ENCODE peak calls at places on chromosomes 2 and 18, in four cellular contexts. X, V, T and U are unnamed samples.

GRCh38 chr18:34923911-34924310 is 117.3 kb upstream of the MAPRE2 start:
- DNase-seq in X (no peak), V (no peak), T (no peak), U (no peak)

GRCh38 chr2:160111951-160112798 is 49.8 kb upstream of the PLA2R1 start:
- DNase-seq in X (no peak), V (no peak), T (no peak), U (no peak)

GRCh38 chr2:113703404-113704299 is 52.8 kb downstream of the SLC35F5 start:
- DNase-seq in X (no peak), V (no peak), T (no peak), U (no peak)

GRCh38 chr18:79983793-79984192 is 4.6 kb downstream of the TXNL4A start:
- DNase-seq in X (no peak), V (no peak), T (no peak), U (no peak)

GRCh38 chr2:235978022-235978421 is 190.2 kb downstream of the GBX2 start:
- DNase-seq in X (no peak), V (no peak), T (no peak), U (no peak)

GRCh38 chr2:43222472-43223146 is 3.8 kb downstream of the ZFP36L2 start:
- DNase-seq in X (no peak), V (no peak), T (no peak), U (no peak)

GRCh38 chr2:62140785-62141740 is 54.9 kb upstream of the B3GNT2 start:
- DNase-seq in X (no peak), V (no peak), T (no peak), U (no peak)

GRCh38 chr2:71851094-71851755 is 296.4 kb downstream of the CYP26B1 start:
- DNase-seq in X (no peak), V (no peak), T (no peak), U (no peak)

GRCh38 chr2:212777020-212777491 is 238.5 kb upstream of the ERBB4 start:
- DNase-seq in X (no peak), V (peak; percentile 6), T (peak; percentile 6), U (no peak)

GRCh38 chr18:79523738-79524180 is 128.0 kb downstream of the NFATC1 start:
- DNase-seq in X (no peak), V (no peak), T (no peak), U (no peak)

GRCh38 chr2:231489990-231490389 is 25.7 kb upstream of the NCL start:
- DNase-seq in X (no peak), V (no peak), T (no peak), U (no peak)

GRCh38 chr2:25512707-25513106 is 160.7 kb downstream of the DTNB start:
- DNase-seq in X (no peak), V (no peak), T (no peak), U (no peak)

GRCh38 chr2:207241198-207241597 is 75.5 kb upstream of the KLF7 start:
- DNase-seq in X (no peak), V (no peak), T (no peak), U (no peak)

GRCh38 chr2:395886-396285 is 108.0 kb upstream of the ALKAL2 start:
- DNase-seq in X (no peak), V (no peak), T (no peak), U (no peak)

GRCh38 chr2:204108301-204108700 is 171.7 kb downstream of the ICOS start:
- DNase-seq in X (peak; percentile 69), V (peak; percentile 3), T (peak; percentile 11), U (no peak)

GRCh38 chr2:97706112-97706511 is 7.3 kb upstream of the ZAP70 start:
- DNase-seq in X (no peak), V (no peak), T (no peak), U (no peak)

GRCh38 chr18:9068346-9068745 is 34.2 kb upstream of the NDUFV2 start:
- DNase-seq in X (no peak), V (no peak), T (no peak), U (no peak)

GRCh38 chr2:118850901-118851268 is 3.4 kb upstream of the EN1 start:
- DNase-seq in X (no peak), V (no peak), T (no peak), U (no peak)

GRCh38 chr2:235146871-235147565 is 195.2 kb downstream of the SH3BP4 start:
- DNase-seq in X (no peak), V (no peak), T (no peak), U (no peak)

GRCh38 chr2:220674033-220674432 is 898.1 kb downstream of the EPHA4 start:
- DNase-seq in X (no peak), V (no peak), T (no peak), U (no peak)

GRCh38 chr2:102301867-102302362 is 9.4 kb upstream of the IL1RL1 start:
- DNase-seq in X (no peak), V (peak; percentile 39), T (no peak), U (peak; percentile 36)

GRCh38 chr18:46832856-46833255 is 76.0 kb upstream of the ST8SIA5 start:
- DNase-seq in X (no peak), V (no peak), T (no peak), U (no peak)

GRCh38 chr2:50491541-50492114 is 540.3 kb downstream of the NRXN1 start:
- DNase-seq in X (peak; percentile 11), V (peak; percentile 12), T (peak; percentile 16), U (peak; percentile 5)

GRCh38 chr2:213149949-213150314 is 1.5 kb downstream of the IKZF2 start:
- DNase-seq in X (no peak), V (no peak), T (no peak), U (no peak)

GRCh38 chr2:85852078-85852790 is 36.6 kb downstream of the ST3GAL5 start:
- DNase-seq in X (no peak), V (no peak), T (no peak), U (no peak)

GRCh38 chr18:23718243-23718720 is 29.0 kb downstream of the LAMA3 start:
- DNase-seq in X (peak; percentile 19), V (no peak), T (no peak), U (no peak)

GRCh38 chr2:173669271-173669853 is 295.8 kb downstream of the SP3 start:
- DNase-seq in X (no peak), V (no peak), T (no peak), U (no peak)

GRCh38 chr2:111710085-111710484 is 173.9 kb downstream of the ANAPC1 start:
- DNase-seq in X (no peak), V (no peak), T (no peak), U (no peak)

GRCh38 chr18:3172081-3172480 is 47.7 kb downstream of the MYOM1 start:
- DNase-seq in X (no peak), V (no peak), T (no peak), U (no peak)

GRCh38 chr2:188524519-188525113 is 232.9 kb downstream of the GULP1 start:
- DNase-seq in X (peak; percentile 19), V (peak; percentile 22), T (peak; percentile 53), U (no peak)

GRCh38 chr2:239864247-239865058 is 160.7 kb downstream of the NDUFA10 start:
- DNase-seq in X (no peak), V (no peak), T (no peak), U (no peak)

GRCh38 chr2:160375802-160376469 is 117.7 kb downstream of the RBMS1 start:
- DNase-seq in X (no peak), V (no peak), T (no peak), U (no peak)

GRCh38 chr2:128638741-128639477 is 320.2 kb upstream of the HS6ST1 start:
- DNase-seq in X (no peak), V (no peak), T (no peak), U (no peak)

DNA sequence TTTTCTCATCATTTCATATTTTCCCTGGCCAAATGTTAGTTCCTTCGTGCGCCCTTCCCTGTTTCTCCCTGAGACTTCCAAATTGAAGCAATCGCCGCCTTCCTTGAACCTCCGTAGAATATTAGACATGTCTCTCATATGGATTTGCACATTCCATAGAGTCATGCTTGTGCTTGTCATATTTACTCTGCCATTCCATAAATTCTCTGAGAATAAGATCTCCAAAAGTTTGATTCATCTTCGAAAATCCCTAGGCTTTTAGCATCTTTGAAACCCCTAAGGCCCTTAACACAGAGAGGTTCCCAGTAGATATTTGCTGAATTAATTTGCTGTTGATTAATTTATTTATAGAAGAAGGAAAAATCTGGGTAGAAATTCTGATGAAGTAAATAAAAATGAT is 202.2 kb upstream of the PIK3C3 start:
- DNase-seq in X (no peak), V (no peak), T (no peak), U (no peak)
- TF ChIP-seq TCF7L2 in X (no peak), V (no peak), T (no peak), U (no peak)

DNA sequence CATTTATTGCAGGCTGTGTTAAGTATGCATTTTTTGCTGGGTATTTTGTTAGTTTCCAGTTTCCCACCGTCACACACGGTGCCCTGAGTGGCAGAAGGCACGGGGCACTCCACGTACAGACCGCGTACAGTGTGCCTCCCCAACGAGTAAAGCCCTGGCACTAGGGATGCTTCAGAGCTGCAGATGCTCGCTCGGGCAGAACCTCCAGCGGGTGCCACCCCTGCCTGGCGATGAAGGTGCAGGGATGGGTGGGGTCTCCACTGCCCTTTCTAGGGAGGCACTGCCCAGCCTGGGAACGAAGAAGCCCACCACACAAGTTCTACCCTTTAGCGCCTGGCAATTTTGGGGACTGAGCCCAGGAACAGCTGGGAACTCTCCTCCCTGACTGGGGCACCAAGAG is 4.1 kb downstream of the GREB1 start:
- DNase-seq in X (no peak), V (no peak), T (no peak), U (no peak)
- H3K27me3 ChIP-seq in X (peaks cover 67% of the 10 kb centered on the region), V (peaks cover 4% of the 10 kb centered on the region), T (no peaks in the 10 kb centered on the region), U (peaks cover 25% of the 10 kb centered on the region)

DNA sequence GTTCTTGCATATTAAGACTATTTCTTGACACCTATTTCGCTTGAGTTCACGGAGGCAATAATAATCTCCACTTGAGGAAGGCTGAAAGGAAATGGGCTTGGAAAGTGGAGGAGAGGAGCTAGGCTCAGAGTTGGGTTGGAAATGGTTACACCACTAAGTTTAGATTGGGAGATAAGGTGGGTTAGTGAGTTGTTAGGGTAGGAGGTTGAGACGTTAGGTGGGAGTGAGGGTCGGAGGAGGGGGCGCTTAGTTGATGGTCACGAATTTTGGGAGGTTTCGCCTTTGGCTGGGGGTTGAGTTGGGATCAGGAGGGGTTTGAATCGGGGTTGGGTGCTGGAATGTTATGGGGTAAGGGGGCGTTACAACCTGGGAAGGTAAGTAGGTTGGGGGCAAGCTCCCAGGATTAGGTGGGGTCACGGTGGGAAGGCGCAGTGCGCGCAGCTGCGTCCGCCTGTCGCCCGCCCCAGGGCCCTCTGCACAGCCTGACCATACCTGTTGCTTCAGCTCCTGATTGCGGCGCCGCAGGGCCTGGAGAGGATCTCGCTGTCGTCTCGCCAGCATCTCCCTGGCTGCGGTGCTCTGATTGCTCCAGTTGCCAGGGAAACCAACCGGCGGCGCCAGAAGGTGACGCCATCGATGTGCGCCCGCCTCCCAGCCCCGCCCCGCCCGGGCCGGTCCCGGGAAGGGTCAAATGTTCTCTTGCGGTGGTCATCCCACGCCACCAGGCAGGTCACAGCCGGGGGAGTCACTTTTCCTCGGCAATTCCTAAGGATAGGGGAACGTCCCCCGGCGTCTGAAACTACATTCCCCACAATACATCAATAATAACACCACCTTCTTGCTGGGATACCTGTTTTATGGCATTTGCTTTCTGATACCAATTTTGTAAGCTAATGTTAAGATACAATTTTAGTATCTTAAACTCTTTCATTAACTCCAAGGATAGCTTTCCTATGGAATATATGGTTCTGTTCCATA is at the start of gene NPHP1:
- DNase-seq in X (peak; percentile 95), V (peak; percentile 60), T (peak; percentile 78), U (no peak)
- TF ChIP-seq CTCF in X (no peak), V (no peak), T (no peak), U (no peak)

GRCh38 chr18:76354348-76354747 is 140.7 kb downstream of the ZNF516 start:
- DNase-seq in X (no peak), V (no peak), T (no peak), U (no peak)

GRCh38 chr18:76353046-76353445 is 142.0 kb downstream of the ZNF516 start:
- DNase-seq in X (no peak), V (no peak), T (no peak), U (no peak)

GRCh38 chr18:76353500-76353899 is 141.5 kb downstream of the ZNF516 start:
- DNase-seq in X (no peak), V (no peak), T (no peak), U (no peak)

GRCh38 chr18:76350134-76351025 is 144.7 kb downstream of the ZNF516 start:
- DNase-seq in X (no peak), V (no peak), T (no peak), U (no peak)

GRCh38 chr18:76351961-76352581 is 143.0 kb downstream of the ZNF516 start:
- DNase-seq in X (no peak), V (no peak), T (peak; percentile 80), U (no peak)
- TF ChIP-seq TCF7L2 in X (no peak), V (no peak), T (no peak), U (no peak)